ENCODE peak calls at places on chromosomes 13 and 19, in eight cellular contexts. M is body of pancreas, X is A549, V is H54, S is breast epithelium, U is uterus, F is adrenal gland, P is transverse colon. T is an unnamed sample.

GRCh38 chr19:9538183-9539058 is at the start of gene ZNF426:
- DNase-seq in P (peak; percentile 88), S (peak; percentile 82), M (peak; percentile 81), V (peak; percentile 78), X (peak; percentile 20), F (peak; percentile 87), U (peak; percentile 83), T (peak; percentile 98)

GRCh38 chr13:65921933-65922332 is 1308.2 kb downstream of the PCDH9 start:
- DNase-seq in X (no peak), M (no peak), P (no peak), V (no peak), S (no peak), U (no peak), F (no peak), T (no peak)

GRCh38 chr13:87123987-87124784 is 547.0 kb upstream of the SLITRK5 start:
- DNase-seq in P (no peak), U (no peak), X (peak; percentile 1), F (no peak), V (peak; percentile 70), S (no peak), M (no peak), T (peak; percentile 98)

GRCh38 chr19:42226886-42227285 is 6.8 kb downstream of the ZNF526 start:
- DNase-seq in S (no peak), M (no peak), X (no peak), P (no peak), U (no peak), F (no peak), V (no peak), T (no peak)

GRCh38 chr13:26401578-26402021 is 147.7 kb downstream of the CDK8 start:
- DNase-seq in X (no peak), M (no peak), S (no peak), F (no peak), U (no peak), P (no peak), V (no peak), T (no peak)

GRCh38 chr13:24693862-24694471 is 13.8 kb downstream of the ATP12A start:
- DNase-seq in M (peak; percentile 52), V (peak; percentile 53), F (peak; percentile 55), P (peak; percentile 36), U (no peak), S (no peak), X (peak; percentile 70), T (peak; percentile 76)

GRCh38 chr13:98972627-98973026 is 5.2 kb downstream of the DOCK9 start:
- DNase-seq in X (no peak), F (no peak), P (no peak), V (peak; percentile 89), S (no peak), U (no peak), M (no peak), T (no peak)

GRCh38 chr13:94776956-94777355 is 64.6 kb upstream of the SOX21 start:
- DNase-seq in X (no peak), S (no peak), V (no peak), U (no peak), F (no peak), M (no peak), P (no peak), T (no peak)

GRCh38 chr13:43469791-43470190 is 317.0 kb downstream of the ENOX1 start:
- DNase-seq in X (no peak), V (no peak), U (no peak), P (no peak), S (no peak), M (no peak), F (no peak), T (no peak)

GRCh38 chr13:80237646-80238045 is 103.3 kb downstream of the SPRY2 start:
- DNase-seq in P (no peak), U (no peak), V (no peak), S (no peak), F (no peak), M (no peak), X (no peak), T (no peak)

GRCh38 chr19:13128583-13128982 is 10.5 kb downstream of the NACC1 start:
- DNase-seq in F (peak; percentile 44), X (no peak), P (no peak), S (no peak), V (no peak), M (no peak), U (no peak), T (no peak)

DNA sequence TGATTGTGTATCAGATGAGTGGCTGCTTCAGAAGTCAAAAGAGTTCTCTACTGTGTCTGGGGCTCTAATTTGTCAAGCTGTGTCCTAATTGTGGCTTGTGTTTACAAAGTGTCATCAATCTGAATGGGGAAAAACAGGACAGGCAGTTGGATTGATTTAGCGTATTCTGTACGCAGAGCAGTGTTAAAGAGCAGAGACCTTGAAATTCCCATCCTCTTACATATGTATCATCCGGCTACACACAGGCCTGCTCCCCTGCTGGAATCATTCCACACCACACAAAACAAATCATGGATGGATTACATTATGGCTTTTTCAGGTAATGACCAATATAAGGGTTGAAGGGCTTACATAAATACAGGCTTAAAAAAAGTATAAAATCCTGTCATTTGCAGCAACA is 351.4 kb downstream of the KLF12 start:
- DNase-seq in F (no peak), S (no peak), V (no peak), X (no peak), P (no peak), U (no peak), M (no peak), T (no peak)
- TF ChIP-seq POLR2A in F (no peak), S (no peak), V (no peak), X (no peak), P (no peak), U (no peak), M (no peak), T (no peak)

DNA sequence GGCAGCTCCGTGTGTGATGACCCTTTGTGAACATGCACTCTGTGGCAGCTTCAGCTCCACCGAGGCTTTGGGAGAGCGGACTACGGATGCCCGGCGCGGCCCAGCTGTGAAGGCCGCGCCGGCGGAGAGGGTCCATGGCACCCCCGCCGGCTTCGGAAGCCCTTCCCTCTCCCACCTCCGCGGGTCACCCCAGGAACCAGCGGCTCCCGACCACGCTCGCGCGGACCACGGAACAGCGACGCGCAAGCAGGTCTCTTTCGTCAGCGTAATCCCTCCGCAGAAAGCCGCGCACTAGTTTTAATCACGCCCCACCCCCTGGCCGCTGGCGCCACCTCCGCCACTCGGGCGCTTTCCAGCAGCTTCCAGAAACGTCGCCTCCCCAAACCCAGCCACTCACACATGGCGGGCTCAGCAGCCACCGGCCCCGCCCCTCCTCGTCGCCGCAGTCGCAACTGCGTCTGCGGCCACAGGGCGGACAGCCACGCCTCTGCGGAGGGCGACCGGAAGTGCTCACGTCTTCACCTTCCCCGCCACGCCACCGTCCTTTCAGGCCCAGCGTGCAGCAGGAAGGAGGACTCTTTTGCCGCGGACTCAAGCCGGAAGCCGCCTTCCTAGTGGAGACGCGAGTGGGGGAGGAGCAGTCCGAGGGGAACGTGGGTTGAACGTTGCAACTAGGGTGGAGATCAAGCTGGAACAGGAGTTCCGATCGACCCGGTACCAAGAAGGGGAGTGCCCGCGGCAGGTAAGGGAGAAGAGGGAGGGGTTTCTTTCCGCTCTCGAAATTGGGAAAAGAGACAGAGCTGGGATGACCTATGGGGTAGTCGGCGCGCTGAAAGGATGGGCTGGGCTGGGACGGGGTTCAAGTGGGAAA is at the start of gene USPL1:
- DNase-seq in X (peak; percentile 73), S (peak; percentile 98), M (peak; percentile 99), V (peak; percentile 61), F (peak; percentile 99), U (peak; percentile 97), P (peak; percentile 99), T (peak; percentile 100)
- TF ChIP-seq POLR2A in X (peak; percentile 79), S (peak; percentile 97), M (peak; percentile 99), V (peak; percentile 89), F (peak; percentile 92), U (peak; percentile 98), P (peak; percentile 99), T (peak; percentile 70)

DNA sequence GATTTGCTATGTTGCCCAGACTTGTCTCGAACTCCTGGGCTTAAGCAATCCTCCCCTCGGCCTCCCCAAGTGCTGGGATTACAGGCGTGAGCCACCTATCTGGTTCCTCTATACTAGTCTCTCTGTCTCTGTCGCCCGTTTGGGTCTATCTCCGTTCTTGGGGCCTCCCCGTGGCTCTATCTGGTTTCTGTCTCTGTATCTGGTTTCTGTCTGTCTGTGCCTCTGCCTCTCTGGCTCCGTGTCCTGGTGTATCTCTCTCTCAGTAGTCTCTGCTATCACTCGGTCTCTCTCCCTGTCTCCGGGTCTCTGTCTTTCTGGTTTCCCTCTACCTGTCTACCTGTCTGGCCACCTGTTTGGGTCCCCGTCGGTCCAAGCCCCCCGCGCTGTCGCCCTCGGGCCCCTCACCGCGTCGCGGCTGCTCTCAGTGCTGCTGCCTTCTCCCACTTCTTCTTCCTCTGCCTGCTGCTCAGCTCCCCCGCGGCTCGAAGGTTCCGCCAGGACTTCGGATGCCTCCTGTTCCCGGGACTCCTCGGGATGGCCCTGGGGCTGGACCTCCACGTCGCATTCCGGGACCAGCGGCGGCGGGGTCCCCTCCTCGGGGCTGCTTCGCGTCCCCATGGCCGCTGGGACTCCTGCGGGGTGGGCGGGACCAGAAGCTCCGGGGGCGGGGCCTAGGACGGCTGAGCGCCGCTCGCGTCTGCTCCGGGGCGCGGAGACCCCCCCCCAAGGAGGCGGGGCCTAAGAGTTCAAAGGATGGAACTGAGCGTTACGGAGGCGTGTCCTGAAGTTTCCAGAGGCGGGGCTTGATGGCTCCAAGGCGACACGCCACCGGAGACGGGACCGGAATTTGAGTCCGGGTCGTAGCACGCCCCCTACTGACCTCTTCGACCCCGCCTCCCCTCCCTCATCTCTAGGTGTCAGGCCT is 783 bp downstream of the PHLDB3 start:
- DNase-seq in P (peak; percentile 98), V (peak; percentile 97), F (peak; percentile 95), M (peak; percentile 100), S (peak; percentile 98), X (peak; percentile 95), U (peak; percentile 98), T (peak; percentile 73)
- TF ChIP-seq POLR2A in P (peak; percentile 19), V (peak; percentile 32), F (no peak), M (peak; percentile 36), S (no peak), X (no peak), U (peak; percentile 56), T (no peak)

DNA sequence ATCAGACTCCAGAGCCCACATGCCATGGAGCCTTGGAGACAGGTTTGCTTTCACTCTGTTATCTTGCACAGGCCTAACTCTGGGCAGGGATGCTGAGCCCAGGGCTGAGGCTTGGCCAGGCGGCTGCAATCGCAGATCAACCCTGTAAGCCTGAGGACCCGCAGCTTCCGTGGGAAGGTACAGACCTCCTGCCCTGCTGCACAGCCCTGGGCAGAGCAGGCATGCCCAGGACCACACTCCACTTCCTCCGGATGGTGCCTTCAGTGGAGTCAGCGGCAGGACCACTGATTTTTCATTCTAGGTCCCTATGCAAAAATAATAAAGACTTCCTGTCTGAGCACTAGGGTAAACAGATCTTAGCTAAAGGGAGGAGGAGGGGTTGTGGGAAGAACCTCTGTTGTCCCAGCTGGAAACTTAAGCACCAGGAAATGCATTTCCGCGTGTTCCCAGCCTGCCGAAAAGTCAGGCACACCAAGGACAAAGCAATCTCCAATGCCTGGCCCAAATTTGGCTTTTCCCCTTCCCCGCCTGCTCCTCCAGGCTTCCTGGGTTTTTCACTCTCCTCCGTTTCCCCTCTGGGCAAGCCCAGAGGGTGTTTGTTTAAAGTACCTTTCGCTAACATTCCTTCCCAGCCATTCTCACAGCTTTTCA is 87.3 kb downstream of the KCTD15 start:
- DNase-seq in P (no peak), V (no peak), U (no peak), S (peak; percentile 49), X (no peak), M (peak; percentile 96), F (peak; percentile 57), T (no peak)
- TF ChIP-seq POLR2A in P (no peak), V (no peak), U (no peak), S (no peak), X (no peak), M (no peak), F (no peak), T (no peak)

T was measured in NB4.